ENCODE peak calls at places on chromosomes 13 and 19, in five cellular contexts. P is neuronal stem cell; M is fibroblast of the conjunctiva; T is HS-27A; I is effector CD4-positive, alpha-beta T cell. B is an unnamed sample.

GRCh38 chr13:102903659-102904407 is 58.0 kb downstream of the ERCC5 start:
- DNase-seq in M (peak), T (no peak), I (no peak), P (no peak), B (no peak)

GRCh38 chr13:99312493-99312883 is 5.3 kb upstream of the GPR183 start:
- DNase-seq in T (no peak), I (no peak), P (no peak), M (peak), B (no peak)

GRCh38 chr13:108226184-108226583 is 8.0 kb downstream of the ABHD13 start:
- DNase-seq in I (no peak), M (no peak), P (no peak), T (no peak), B (no peak)

GRCh38 chr19:18320865-18321728 is 1.8 kb downstream of the LSM4 start:
- DNase-seq in T (no peak), M (no peak), I (no peak), P (no peak), B (no peak)

GRCh38 chr13:95326695-95327094 is 25.4 kb upstream of the ABCC4 start:
- DNase-seq in T (no peak), I (no peak), M (no peak), P (no peak), B (no peak)

GRCh38 chr19:6229216-6229913 is 50.4 kb downstream of the MLLT1 start:
- DNase-seq in P (no peak), I (no peak), M (no peak), T (no peak), B (no peak)

GRCh38 chr19:45955905-45956608 is 17.6 kb downstream of the NOVA2 start:
- DNase-seq in P (no peak), T (no peak), M (no peak), I (no peak), B (no peak)

GRCh38 chr13:75120071-75120470 is 361.9 kb downstream of the TBC1D4 start:
- DNase-seq in T (no peak), I (no peak), M (no peak), P (no peak), B (no peak)

GRCh38 chr19:29294343-29294811 is 81.4 kb upstream of the UQCRFS1 start:
- DNase-seq in M (no peak), T (no peak), P (no peak), I (no peak), B (no peak)

GRCh38 chr13:99386495-99386894 is 79.3 kb upstream of the GPR183 start:
- DNase-seq in T (no peak), M (no peak), P (no peak), I (no peak), B (no peak)

GRCh38 chr13:51047434-51048165 is 63.5 kb downstream of the C13orf42 start:
- DNase-seq in P (no peak), I (no peak), M (no peak), T (no peak), B (no peak)

GRCh38 chr13:44103721-44104490 is 224.2 kb downstream of the LACC1 start:
- DNase-seq in P (no peak), I (no peak), M (no peak), T (no peak), B (no peak)